ENCODE peak calls at places on chromosomes 11 and 22, in five cellular contexts. D, R, L, J and N are unnamed samples.

GRCh38 chr11:117819096-117820040 is 5.2 kb downstream of the FXYD2 start:
- DNase-seq in D (peak), R (no peak), L (peak), J (no peak), N (no peak)

GRCh38 chr11:7793233-7793632 is 3.5 kb downstream of the OR5P2 start:
- DNase-seq in D (no peak), R (no peak), L (no peak), J (no peak), N (no peak)

GRCh38 chr11:60566773-60567172 is 51.6 kb downstream of the MS4A13 start:
- DNase-seq in D (no peak), R (no peak), L (no peak), J (no peak), N (no peak)

GRCh38 chr11:93784935-93785360 is 866 bp downstream of the MED17 start:
- DNase-seq in D (peak), R (no peak), L (no peak), J (no peak), N (no peak)

GRCh38 chr11:6298605-6299004 is 21.7 kb downstream of the CAVIN3 start:
- DNase-seq in D (no peak), R (no peak), L (peak), J (no peak), N (peak)

GRCh38 chr11:66341502-66342126 is 3.3 kb downstream of the BRMS1 start:
- DNase-seq in D (no peak), R (no peak), L (no peak), J (no peak), N (no peak)

GRCh38 chr22:39910875-39911601 is 10.2 kb downstream of the GRAP2 start:
- DNase-seq in D (no peak), R (no peak), L (no peak), J (no peak), N (no peak)

GRCh38 chr11:12088047-12088481 is 22.3 kb upstream of the MICAL2 start:
- DNase-seq in D (no peak), R (no peak), L (no peak), J (no peak), N (peak)

GRCh38 chr11:69890476-69890875 is 71.3 kb upstream of the FGF3 start:
- DNase-seq in D (no peak), R (no peak), L (no peak), J (no peak), N (no peak)

GRCh38 chr22:30315962-30316576 is 10.7 kb downstream of the TBC1D10A start:
- DNase-seq in D (no peak), R (no peak), L (no peak), J (no peak), N (no peak)

GRCh38 chr11:132022718-132023117 is 652.3 kb downstream of the NTM start:
- DNase-seq in D (no peak), R (no peak), L (no peak), J (no peak), N (no peak)

GRCh38 chr11:3166268-3167142 is 1.4 kb upstream of the OSBPL5 start:
- DNase-seq in D (no peak), R (no peak), L (no peak), J (no peak), N (peak)

GRCh38 chr22:36863979-36864378 is 3.2 kb downstream of the NCF4 start:
- DNase-seq in D (no peak), R (no peak), L (no peak), J (no peak), N (no peak)

GRCh38 chr22:22431271-22432220 is 77.0 kb downstream of the ZNF280B start:
- DNase-seq in D (peak), R (no peak), L (peak), J (no peak), N (peak)

GRCh38 chr22:36343070-36343719 is 44.6 kb downstream of the MYH9 start:
- DNase-seq in D (no peak), R (no peak), L (no peak), J (no peak), N (no peak)